ENCODE peak calls at places on chromosomes 11 and 22, in ten cellular contexts. L is ascending aorta; M is M059J; X is pons; Q is CD8-positive, alpha-beta memory T cell; V is lower lobe of right lung; O is ELF-1; I is HS-27A; Z is occipital lobe; T is Calu3. R is an unnamed sample.
A peak's percentile ranks its signal among the peaks of the same experiment; 100 is the strongest.

GRCh38 chr22:45007946-45008852 is 1.6 kb downstream of the PHF21B start:
- DNase-seq in L (no peak), M (peak; percentile 6), X (no peak), Q (no peak), V (no peak), O (peak; percentile 71), I (no peak), Z (no peak), T (no peak), R (no peak)

GRCh38 chr22:49321477-49322055 is 506.1 kb downstream of the BRD1 start:
- DNase-seq in L (no peak), M (no peak), X (no peak), Q (no peak), V (peak; percentile 37), O (no peak), I (no peak), Z (peak; percentile 15), T (no peak), R (no peak)

GRCh38 chr22:25417792-25418191 is 146.7 kb upstream of the GRK3 start:
- DNase-seq in L (no peak), M (no peak), X (no peak), Q (no peak), V (no peak), O (no peak), I (no peak), Z (no peak), T (no peak), R (no peak)

GRCh38 chr22:23357028-23357427 is 176.7 kb downstream of the BCR start:
- DNase-seq in L (no peak), M (no peak), X (no peak), Q (no peak), V (no peak), O (no peak), I (no peak), Z (no peak), T (no peak), R (no peak)

GRCh38 chr11:47104337-47104950 is 72.2 kb downstream of the ARFGAP2 start:
- DNase-seq in L (no peak), M (peak; percentile 57), X (peak; percentile 59), Q (no peak), V (no peak), O (peak; percentile 59), I (peak; percentile 55), Z (no peak), T (no peak), R (no peak)

GRCh38 chr11:12186683-12187082 is 76.3 kb downstream of the MICAL2 start:
- DNase-seq in L (no peak), M (peak; percentile 28), X (no peak), Q (no peak), V (no peak), O (no peak), I (no peak), Z (no peak), T (no peak), R (no peak)

GRCh38 chr11:17014321-17014773 is at the start of gene PLEKHA7:
- DNase-seq in L (no peak), M (no peak), X (no peak), Q (peak; percentile 1), V (no peak), O (no peak), I (no peak), Z (no peak), T (peak; percentile 57), R (no peak)

GRCh38 chr11:103608566-103608965 is 427.9 kb upstream of the DDI1 start:
- DNase-seq in L (no peak), M (peak; percentile 81), X (no peak), Q (no peak), V (no peak), O (no peak), I (no peak), Z (no peak), T (no peak), R (no peak)

GRCh38 chr11:33933607-33934006 is 41.7 kb upstream of the LMO2 start:
- DNase-seq in L (no peak), M (no peak), X (no peak), Q (no peak), V (no peak), O (no peak), I (no peak), Z (no peak), T (no peak), R (no peak)

GRCh38 chr11:119316729-119317591 is at the start of gene MCAM:
- DNase-seq in L (peak; percentile 60), M (peak; percentile 47), X (no peak), Q (no peak), V (no peak), O (peak; percentile 56), I (no peak), Z (no peak), T (no peak), R (peak; percentile 62)

GRCh38 chr22:40400173-40400572 is 29.8 kb downstream of the SGSM3 start:
- DNase-seq in L (no peak), M (no peak), X (no peak), Q (peak; percentile 35), V (peak; percentile 84), O (no peak), I (no peak), Z (no peak), T (no peak), R (no peak)

GRCh38 chr11:1180947-1181391 is 23.2 kb downstream of the MUC5AC start:
- DNase-seq in L (no peak), M (no peak), X (no peak), Q (no peak), V (no peak), O (no peak), I (no peak), Z (no peak), T (no peak), R (no peak)

GRCh38 chr11:66904055-66904454 is 47.2 kb downstream of the LRFN4 start:
- DNase-seq in L (no peak), M (peak; percentile 61), X (no peak), Q (no peak), V (no peak), O (no peak), I (peak; percentile 39), Z (no peak), T (peak; percentile 36), R (no peak)

GRCh38 chr22:19568337-19569311 is 44.4 kb upstream of the CLDN5 start:
- DNase-seq in L (no peak), M (peak; percentile 94), X (no peak), Q (no peak), V (no peak), O (no peak), I (no peak), Z (no peak), T (no peak), R (no peak)

GRCh38 chr22:28229566-28230483 is 310.8 kb upstream of the PITPNB start:
- DNase-seq in L (no peak), M (peak; percentile 51), X (no peak), Q (no peak), V (no peak), O (no peak), I (peak; percentile 36), Z (no peak), T (no peak), R (no peak)

GRCh38 chr11:10669258-10670033 is 24.1 kb downstream of the IRAG1 start:
- DNase-seq in L (no peak), M (peak; percentile 97), X (no peak), Q (no peak), V (no peak), O (peak; percentile 61), I (no peak), Z (no peak), T (no peak), R (no peak)

GRCh38 chr22:43796567-43796966 is 15.5 kb downstream of the EFCAB6 start:
- DNase-seq in L (no peak), M (peak; percentile 26), X (peak; percentile 60), Q (no peak), V (no peak), O (peak; percentile 19), I (no peak), Z (peak; percentile 55), T (no peak), R (peak; percentile 73)